ENCODE peak calls at places on chromosomes 1 and 21, in ten cellular contexts. One of them, this sample, is unnamed.

GRCh38 chr1:36465731-36466369 is 1.7 kb upstream of the MRPS15 start:
- DNase-seq in heart right ventricle: no peak
- DNase-seq in DND-41: no peak
- DNase-seq in Panc1: no peak
- DNase-seq in AG04450: no peak
- DNase-seq in A549: no peak
- DNase-seq in H9: no peak
- DNase-seq in heart left ventricle: no peak
- DNase-seq in keratinocyte: no peak
- DNase-seq in left lung: no peak
- DNase-seq in this sample: no peak

GRCh38 chr1:60277269-60277668 is 203.7 kb upstream of the C1orf87 start:
- DNase-seq in heart right ventricle: no peak
- DNase-seq in DND-41: no peak
- DNase-seq in Panc1: no peak
- DNase-seq in AG04450: no peak
- DNase-seq in A549: no peak
- DNase-seq in H9: no peak
- DNase-seq in heart left ventricle: no peak
- DNase-seq in keratinocyte: no peak
- DNase-seq in left lung: no peak
- DNase-seq in this sample: no peak

GRCh38 chr1:244239261-244239770 is 188.2 kb downstream of the ZBTB18 start:
- DNase-seq in heart right ventricle: no peak
- DNase-seq in DND-41: peak; percentile 75
- DNase-seq in Panc1: no peak
- DNase-seq in AG04450: no peak
- DNase-seq in A549: no peak
- DNase-seq in H9: no peak
- DNase-seq in heart left ventricle: no peak
- DNase-seq in keratinocyte: peak; percentile 40
- DNase-seq in left lung: no peak
- DNase-seq in this sample: no peak

GRCh38 chr1:43304287-43304615 is 3.5 kb downstream of the TIE1 start:
- DNase-seq in heart right ventricle: no peak
- DNase-seq in DND-41: no peak
- DNase-seq in Panc1: no peak
- DNase-seq in AG04450: no peak
- DNase-seq in A549: no peak
- DNase-seq in H9: no peak
- DNase-seq in heart left ventricle: no peak
- DNase-seq in keratinocyte: no peak
- DNase-seq in left lung: peak; percentile 16
- DNase-seq in this sample: no peak

GRCh38 chr1:155219592-155220031 is 11.1 kb downstream of the MTX1 start:
- DNase-seq in heart right ventricle: no peak
- DNase-seq in DND-41: peak; percentile 24
- DNase-seq in Panc1: no peak
- DNase-seq in AG04450: no peak
- DNase-seq in A549: no peak
- DNase-seq in H9: peak; percentile 50
- DNase-seq in heart left ventricle: no peak
- DNase-seq in keratinocyte: no peak
- DNase-seq in left lung: no peak
- DNase-seq in this sample: no peak

GRCh38 chr1:59384443-59384842 is 87.5 kb downstream of the FGGY start:
- DNase-seq in heart right ventricle: no peak
- DNase-seq in DND-41: no peak
- DNase-seq in Panc1: no peak
- DNase-seq in AG04450: no peak
- DNase-seq in A549: no peak
- DNase-seq in H9: no peak
- DNase-seq in heart left ventricle: no peak
- DNase-seq in keratinocyte: no peak
- DNase-seq in left lung: no peak
- DNase-seq in this sample: no peak

GRCh38 chr1:78536427-78536826 is 45.7 kb downstream of the PTGFR start:
- DNase-seq in heart right ventricle: no peak
- DNase-seq in DND-41: no peak
- DNase-seq in Panc1: no peak
- DNase-seq in AG04450: peak; percentile 18
- DNase-seq in A549: no peak
- DNase-seq in H9: no peak
- DNase-seq in heart left ventricle: no peak
- DNase-seq in keratinocyte: no peak
- DNase-seq in left lung: no peak
- DNase-seq in this sample: no peak

GRCh38 chr1:55814967-55815366 is 599.8 kb upstream of the USP24 start:
- DNase-seq in heart right ventricle: no peak
- DNase-seq in DND-41: no peak
- DNase-seq in Panc1: no peak
- DNase-seq in AG04450: no peak
- DNase-seq in A549: no peak
- DNase-seq in H9: no peak
- DNase-seq in heart left ventricle: no peak
- DNase-seq in keratinocyte: no peak
- DNase-seq in left lung: no peak
- DNase-seq in this sample: no peak

GRCh38 chr1:58911841-58912553 is 128.2 kb upstream of the JUN start:
- DNase-seq in heart right ventricle: no peak
- DNase-seq in DND-41: no peak
- DNase-seq in Panc1: no peak
- DNase-seq in AG04450: no peak
- DNase-seq in A549: no peak
- DNase-seq in H9: no peak
- DNase-seq in heart left ventricle: no peak
- DNase-seq in keratinocyte: no peak
- DNase-seq in left lung: no peak
- DNase-seq in this sample: no peak

GRCh38 chr21:25515484-25516405 is 91.5 kb downstream of the MRPL39 start:
- DNase-seq in heart right ventricle: no peak
- DNase-seq in DND-41: no peak
- DNase-seq in Panc1: no peak
- DNase-seq in AG04450: peak; percentile 41
- DNase-seq in A549: no peak
- DNase-seq in H9: no peak
- DNase-seq in heart left ventricle: no peak
- DNase-seq in keratinocyte: no peak
- DNase-seq in left lung: no peak
- DNase-seq in this sample: no peak

GRCh38 chr21:25563399-25564116 is 43.7 kb downstream of the MRPL39 start:
- DNase-seq in heart right ventricle: no peak
- DNase-seq in DND-41: peak; percentile 65
- DNase-seq in Panc1: no peak
- DNase-seq in AG04450: no peak
- DNase-seq in A549: no peak
- DNase-seq in H9: no peak
- DNase-seq in heart left ventricle: no peak
- DNase-seq in keratinocyte: no peak
- DNase-seq in left lung: no peak
- DNase-seq in this sample: no peak

GRCh38 chr1:202367200-202367742 is 18.8 kb downstream of the PPP1R12B start:
- DNase-seq in heart right ventricle: no peak
- DNase-seq in DND-41: no peak
- DNase-seq in Panc1: no peak
- DNase-seq in AG04450: no peak
- DNase-seq in A549: no peak
- DNase-seq in H9: no peak
- DNase-seq in heart left ventricle: no peak
- DNase-seq in keratinocyte: no peak
- DNase-seq in left lung: no peak
- DNase-seq in this sample: no peak

GRCh38 chr21:46110499-46111192 is 12.7 kb downstream of the COL6A2 start:
- DNase-seq in heart right ventricle: peak; percentile 76
- DNase-seq in DND-41: no peak
- DNase-seq in Panc1: no peak
- DNase-seq in AG04450: no peak
- DNase-seq in A549: no peak
- DNase-seq in H9: peak; percentile 39
- DNase-seq in heart left ventricle: peak; percentile 86
- DNase-seq in keratinocyte: no peak
- DNase-seq in left lung: peak; percentile 67
- DNase-seq in this sample: no peak

GRCh38 chr1:214970016-214970415 is 112.5 kb upstream of the KCNK2 start:
- DNase-seq in heart right ventricle: no peak
- DNase-seq in DND-41: no peak
- DNase-seq in Panc1: no peak
- DNase-seq in AG04450: no peak
- DNase-seq in A549: no peak
- DNase-seq in H9: no peak
- DNase-seq in heart left ventricle: no peak
- DNase-seq in keratinocyte: no peak
- DNase-seq in left lung: no peak
- DNase-seq in this sample: no peak

GRCh38 chr1:208475449-208475848 is 231.3 kb upstream of the PLXNA2 start:
- DNase-seq in heart right ventricle: no peak
- DNase-seq in DND-41: no peak
- DNase-seq in Panc1: no peak
- DNase-seq in AG04450: no peak
- DNase-seq in A549: no peak
- DNase-seq in H9: no peak
- DNase-seq in heart left ventricle: peak; percentile 33
- DNase-seq in keratinocyte: no peak
- DNase-seq in left lung: no peak
- DNase-seq in this sample: no peak

GRCh38 chr1:8202182-8202905 is 115.6 kb upstream of the SLC45A1 start:
- DNase-seq in heart right ventricle: peak; percentile 52
- DNase-seq in DND-41: no peak
- DNase-seq in Panc1: peak; percentile 71
- DNase-seq in AG04450: peak; percentile 70
- DNase-seq in A549: peak; percentile 90
- DNase-seq in H9: peak; percentile 61
- DNase-seq in heart left ventricle: peak; percentile 68
- DNase-seq in keratinocyte: no peak
- DNase-seq in left lung: no peak
- DNase-seq in this sample: no peak
- H3K27ac ChIP-seq in heart right ventricle: peak overlapping the region; percentile 26
- H3K27ac ChIP-seq in DND-41: no peak overlapping the region
- H3K27ac ChIP-seq in Panc1: peak overlapping the region; percentile 99
- H3K27ac ChIP-seq in AG04450: peak overlapping the region; percentile 92
- H3K27ac ChIP-seq in A549: peak overlapping the region; percentile 98
- H3K27ac ChIP-seq in H9: no peak overlapping the region
- H3K27ac ChIP-seq in heart left ventricle: peak overlapping the region; percentile 59
- H3K27ac ChIP-seq in keratinocyte: peak overlapping the region; percentile 17
- H3K27ac ChIP-seq in left lung: peak overlapping the region; percentile 80
- H3K27ac ChIP-seq in this sample: no peak overlapping the region

GRCh38 chr1:218524986-218525385 is 179.8 kb downstream of the TGFB2 start:
- DNase-seq in heart right ventricle: no peak
- DNase-seq in DND-41: no peak
- DNase-seq in Panc1: no peak
- DNase-seq in AG04450: no peak
- DNase-seq in A549: no peak
- DNase-seq in H9: no peak
- DNase-seq in heart left ventricle: no peak
- DNase-seq in keratinocyte: no peak
- DNase-seq in left lung: no peak
- DNase-seq in this sample: no peak

GRCh38 chr1:218518341-218518740 is 173.2 kb downstream of the TGFB2 start:
- DNase-seq in heart right ventricle: no peak
- DNase-seq in DND-41: no peak
- DNase-seq in Panc1: no peak
- DNase-seq in AG04450: no peak
- DNase-seq in A549: no peak
- DNase-seq in H9: no peak
- DNase-seq in heart left ventricle: no peak
- DNase-seq in keratinocyte: no peak
- DNase-seq in left lung: no peak
- DNase-seq in this sample: no peak

GRCh38 chr1:218524526-218524925 is 179.4 kb downstream of the TGFB2 start:
- DNase-seq in heart right ventricle: no peak
- DNase-seq in DND-41: no peak
- DNase-seq in Panc1: no peak
- DNase-seq in AG04450: no peak
- DNase-seq in A549: no peak
- DNase-seq in H9: no peak
- DNase-seq in heart left ventricle: no peak
- DNase-seq in keratinocyte: no peak
- DNase-seq in left lung: no peak
- DNase-seq in this sample: no peak

GRCh38 chr1:218525451-218526197 is 180.5 kb downstream of the TGFB2 start:
- DNase-seq in heart right ventricle: no peak
- DNase-seq in DND-41: no peak
- DNase-seq in Panc1: no peak
- DNase-seq in AG04450: no peak
- DNase-seq in A549: no peak
- DNase-seq in H9: no peak
- DNase-seq in heart left ventricle: no peak
- DNase-seq in keratinocyte: no peak
- DNase-seq in left lung: no peak
- DNase-seq in this sample: no peak

GRCh38 chr1:218521414-218522169 is 176.5 kb downstream of the TGFB2 start:
- DNase-seq in heart right ventricle: no peak
- DNase-seq in DND-41: peak; percentile 13
- DNase-seq in Panc1: no peak
- DNase-seq in AG04450: no peak
- DNase-seq in A549: peak; percentile 59
- DNase-seq in H9: peak; percentile 67
- DNase-seq in heart left ventricle: peak; percentile 28
- DNase-seq in keratinocyte: no peak
- DNase-seq in left lung: no peak
- DNase-seq in this sample: no peak
- TF ChIP-seq CTCF in heart right ventricle: peak; percentile 74
- TF ChIP-seq CTCF in DND-41: peak; percentile 62
- TF ChIP-seq CTCF in Panc1: peak; percentile 74
- TF ChIP-seq CTCF in AG04450: peak; percentile 40
- TF ChIP-seq CTCF in A549: peak; percentile 35
- TF ChIP-seq CTCF in H9: peak; percentile 89
- TF ChIP-seq CTCF in heart left ventricle: peak; percentile 76
- TF ChIP-seq CTCF in keratinocyte: peak; percentile 64
- TF ChIP-seq CTCF in left lung: peak; percentile 53
- TF ChIP-seq CTCF in this sample: peak; percentile 58

GRCh38 chr1:4276238-4276637 is 376.2 kb upstream of the C1orf174 start:
- DNase-seq in heart right ventricle: no peak
- DNase-seq in DND-41: no peak
- DNase-seq in Panc1: no peak
- DNase-seq in AG04450: no peak
- DNase-seq in A549: no peak
- DNase-seq in H9: no peak
- DNase-seq in heart left ventricle: no peak
- DNase-seq in keratinocyte: no peak
- DNase-seq in left lung: no peak
- DNase-seq in this sample: no peak
- H3K9me3 ChIP-seq in heart right ventricle: peaks cover 13% of the 10 kb centered on the region
- H3K9me3 ChIP-seq in DND-41: peaks cover 7% of the 10 kb centered on the region
- H3K9me3 ChIP-seq in Panc1: peaks cover 4% of the 10 kb centered on the region
- H3K9me3 ChIP-seq in AG04450: peaks cover 64% of the 10 kb centered on the region
- H3K9me3 ChIP-seq in A549: peaks cover 5% of the 10 kb centered on the region
- H3K9me3 ChIP-seq in H9: no peaks in the 10 kb centered on the region
- H3K9me3 ChIP-seq in heart left ventricle: peaks cover 22% of the 10 kb centered on the region
- H3K9me3 ChIP-seq in keratinocyte: peaks cover 2% of the 10 kb centered on the region
- H3K9me3 ChIP-seq in left lung: peaks cover 30% of the 10 kb centered on the region
- H3K9me3 ChIP-seq in this sample: peaks cover 7% of the 10 kb centered on the region

DNA sequence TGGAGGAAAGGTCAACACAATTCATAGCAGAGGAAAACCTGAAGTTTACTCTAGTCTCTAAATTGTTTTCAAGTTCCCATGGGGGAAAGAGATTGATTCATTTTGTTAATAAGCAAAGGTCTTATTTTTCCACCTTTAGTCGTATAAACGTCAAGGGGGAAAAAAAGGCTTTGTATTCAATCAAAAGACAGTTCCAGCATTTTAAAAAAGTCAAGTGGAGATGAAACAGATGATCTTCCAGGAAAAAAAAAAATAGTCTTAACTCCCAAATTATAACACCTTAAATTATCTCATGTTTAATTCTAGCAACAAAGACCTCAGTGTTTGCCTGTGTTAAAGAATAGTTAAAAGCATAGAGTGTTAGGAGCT is 140.5 kb downstream of the TOMM20 start:
- DNase-seq in heart right ventricle: no peak
- DNase-seq in DND-41: no peak
- DNase-seq in Panc1: no peak
- DNase-seq in AG04450: no peak
- DNase-seq in A549: no peak
- DNase-seq in H9: no peak
- DNase-seq in heart left ventricle: no peak
- DNase-seq in keratinocyte: no peak
- DNase-seq in left lung: no peak
- DNase-seq in this sample: no peak
- H3K27ac ChIP-seq in heart right ventricle: peak overlapping the region; percentile 77
- H3K27ac ChIP-seq in DND-41: no peak overlapping the region
- H3K27ac ChIP-seq in Panc1: peak overlapping the region; percentile 100
- H3K27ac ChIP-seq in AG04450: peak overlapping the region; percentile 79
- H3K27ac ChIP-seq in A549: peak overlapping the region; percentile 78
- H3K27ac ChIP-seq in H9: peak overlapping the region; percentile 1
- H3K27ac ChIP-seq in heart left ventricle: peak overlapping the region; percentile 91
- H3K27ac ChIP-seq in keratinocyte: peak overlapping the region; percentile 25
- H3K27ac ChIP-seq in left lung: peak overlapping the region; percentile 85
- H3K27ac ChIP-seq in this sample: no peak overlapping the region